ENCODE peak calls at places on chromosomes 6 and 20, in five cellular contexts. R is fibroblast of pulmonary artery, Y is IMR-90, F is cardiac muscle cell, T is thyroid gland. L is an unnamed sample.

GRCh38 chr6:7188492-7188891 is 80.7 kb downstream of the RREB1 start:
- DNase-seq in Y (no peak), R (no peak), T (no peak), F (no peak), L (no peak)

GRCh38 chr6:37653933-37654565 is 43.6 kb downstream of the MDGA1 start:
- DNase-seq in Y (peak), F (no peak), T (no peak), R (peak), L (peak)

GRCh38 chr6:145055567-145055966 is 679.8 kb downstream of the EPM2A start:
- DNase-seq in Y (no peak), F (no peak), T (no peak), R (no peak), L (no peak)

GRCh38 chr20:56780266-56780665 is 151.2 kb downstream of the TFAP2C start:
- DNase-seq in Y (no peak), F (no peak), R (no peak), T (no peak), L (no peak)

GRCh38 chr6:110020888-110021287 is 42.8 kb downstream of the GPR6 start:
- DNase-seq in T (no peak), F (no peak), R (no peak), Y (no peak), L (no peak)

GRCh38 chr20:38776363-38776762 is 28.1 kb downstream of the ACTR5 start:
- DNase-seq in T (no peak), R (no peak), Y (no peak), F (no peak), L (no peak)

GRCh38 chr6:128280960-128281359 is 239.4 kb downstream of the PTPRK start:
- DNase-seq in R (no peak), F (peak), Y (no peak), T (no peak), L (no peak)

GRCh38 chr20:61120595-61121515 is 131.2 kb upstream of the CDH4 start:
- DNase-seq in R (peak), F (peak), T (peak), Y (peak), L (peak)

GRCh38 chr6:170344631-170345576 is 38.3 kb downstream of the FAM120B start:
- DNase-seq in R (peak), Y (peak), F (no peak), T (no peak), L (no peak)

GRCh38 chr20:62675156-62675871 is 33.0 kb downstream of the SLCO4A1 start:
- DNase-seq in Y (no peak), R (no peak), T (no peak), F (no peak), L (peak)

GRCh38 chr6:1015819-1016218 is 296.1 kb upstream of the FOXQ1 start:
- DNase-seq in F (peak), R (no peak), T (peak), Y (no peak), L (peak)

GRCh38 chr20:6769953-6770831 is 2.7 kb downstream of the BMP2 start:
- DNase-seq in T (peak), Y (no peak), F (peak), R (peak), L (peak)

GRCh38 chr6:21764989-21765388 is 171.4 kb downstream of the SOX4 start:
- DNase-seq in F (no peak), R (no peak), T (no peak), Y (no peak), L (no peak)

GRCh38 chr6:75748743-75749538 is at the start of gene MYO6:
- DNase-seq in F (peak), Y (peak), T (peak), R (peak), L (peak)

GRCh38 chr20:57620274-57620990 is at the start of gene ZBP1:
- DNase-seq in Y (no peak), R (no peak), T (no peak), F (no peak), L (no peak)

GRCh38 chr6:157822221-157823000 is 635 bp upstream of the SNX9 start:
- DNase-seq in R (no peak), T (peak), F (peak), Y (no peak), L (peak)

GRCh38 chr6:25342784-25343183 is 63.6 kb downstream of the CARMIL1 start:
- DNase-seq in T (no peak), R (peak), Y (peak), F (no peak), L (no peak)

GRCh38 chr6:4655196-4656025 is 120.8 kb upstream of the CDYL start:
- DNase-seq in F (no peak), R (no peak), Y (no peak), T (no peak), L (no peak)

GRCh38 chr6:142355481-142356174 is 53.8 kb downstream of the ADGRG6 start:
- DNase-seq in T (no peak), F (no peak), Y (no peak), R (no peak), L (no peak)

GRCh38 chr6:4380881-4381281 is 245.5 kb upstream of the ECI2 start:
- DNase-seq in F (peak), T (no peak), R (peak), Y (no peak), L (no peak)

GRCh38 chr6:42294759-42295158 is 77.1 kb upstream of the MRPS10 start:
- DNase-seq in T (no peak), Y (peak), R (peak), F (no peak), L (no peak)

GRCh38 chr6:31831350-31832215 is 4.0 kb downstream of the HSPA1B start:
- DNase-seq in R (no peak), T (no peak), Y (no peak), F (no peak), L (no peak)

GRCh38 chr6:145688493-145688905 is 46.8 kb downstream of the EPM2A start:
- DNase-seq in T (no peak), Y (peak), F (no peak), R (peak), L (no peak)

GRCh38 chr6:11538799-11539468 is 1.4 kb downstream of the TMEM170B start:
- DNase-seq in F (no peak), Y (no peak), R (no peak), T (no peak), L (no peak)

GRCh38 chr20:4567172-4567571 is 154.5 kb upstream of the PRND start:
- DNase-seq in F (no peak), Y (no peak), T (no peak), R (no peak), L (no peak)

GRCh38 chr6:137390264-137390787 is 103.9 kb downstream of the OLIG3 start:
- DNase-seq in Y (no peak), F (no peak), T (no peak), R (no peak), L (no peak)

GRCh38 chr6:22716721-22717120 is 147.4 kb downstream of the HDGFL1 start:
- DNase-seq in T (no peak), Y (no peak), F (no peak), R (no peak), L (no peak)

GRCh38 chr6:26400626-26401025 is 1.4 kb upstream of the BTN3A1 start:
- DNase-seq in R (no peak), Y (no peak), F (no peak), T (no peak), L (no peak)

GRCh38 chr6:43911625-43912577 is 141.9 kb downstream of the VEGFA start:
- DNase-seq in F (no peak), T (peak), R (no peak), Y (no peak), L (no peak)

GRCh38 chr6:152185158-152185574 is 377.7 kb downstream of the ESR1 start:
- DNase-seq in Y (no peak), R (no peak), F (no peak), T (no peak), L (no peak)

GRCh38 chr6:140590641-140591040 is 1216.2 kb upstream of the CITED2 start:
- DNase-seq in R (no peak), T (no peak), F (no peak), Y (peak), L (no peak)

GRCh38 chr6:142886431-142887170 is 58.4 kb downstream of the HIVEP2 start:
- DNase-seq in F (peak), Y (peak), R (peak), T (no peak), L (no peak)

GRCh38 chr6:118320652-118321051 is 227.4 kb upstream of the PLN start:
- DNase-seq in T (no peak), Y (peak), R (peak), F (no peak), L (no peak)

GRCh38 chr6:105566503-105566902 is 163.6 kb upstream of the PREP start:
- DNase-seq in Y (no peak), F (no peak), R (no peak), T (no peak), L (no peak)

GRCh38 chr6:156065838-156066237 is 610.2 kb upstream of the NOX3 start:
- DNase-seq in R (no peak), F (no peak), Y (no peak), T (no peak), L (no peak)

GRCh38 chr6:156068870-156069269 is 613.2 kb upstream of the NOX3 start:
- DNase-seq in T (no peak), R (no peak), Y (no peak), F (no peak), L (no peak)
- TF ChIP-seq CTCF in T (no peak), R (no peak), Y (no peak), F (no peak), L (no peak)

GRCh38 chr6:41073203-41073967 is 611 bp downstream of the NFYA start:
- DNase-seq in R (peak), F (peak), Y (peak), T (peak), L (peak)
- TF ChIP-seq CTCF in R (no peak), F (peak), Y (peak), T (peak), L (peak)

DNA sequence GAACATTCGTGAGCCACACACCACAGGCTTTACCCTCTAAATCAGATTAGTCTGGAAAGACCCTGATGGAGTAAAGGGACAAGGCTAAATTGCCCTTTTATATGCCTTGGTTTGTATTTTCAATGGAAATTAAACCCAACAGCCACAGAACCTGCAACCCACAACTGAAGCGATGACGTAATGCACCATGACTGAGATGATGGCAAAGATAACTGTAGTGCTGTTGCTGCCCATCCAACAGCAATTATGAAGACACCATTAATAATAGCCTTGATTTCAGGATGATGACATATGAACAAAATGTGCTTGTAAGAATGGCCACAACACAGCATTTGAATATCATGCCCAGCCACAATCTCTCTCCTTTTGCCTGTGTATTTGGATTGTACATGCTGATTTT is 22.3 kb downstream of the SCP2D1 start:
- DNase-seq in R (no peak), F (no peak), Y (no peak), T (no peak), L (no peak)
- TF ChIP-seq CTCF in R (no peak), F (no peak), Y (no peak), T (no peak), L (no peak)

DNA sequence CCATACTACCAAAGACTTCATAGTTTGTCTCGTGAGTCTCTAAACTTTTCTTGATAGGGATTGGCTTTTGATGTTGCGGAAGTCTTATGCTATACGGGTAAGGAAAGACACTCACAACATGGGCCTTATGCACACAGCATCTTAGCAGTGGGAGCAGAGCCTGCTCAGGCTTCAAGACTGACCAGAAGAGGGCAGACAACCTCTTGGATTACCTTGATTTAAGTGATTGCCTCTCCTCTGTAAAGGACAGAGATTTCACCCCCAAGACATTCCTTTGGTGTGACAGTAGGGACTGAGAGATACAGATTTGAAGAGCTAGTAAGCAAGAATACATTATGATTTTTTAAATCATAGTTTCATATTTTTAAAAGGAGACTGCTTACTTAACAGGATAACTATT is 71.0 kb upstream of the SAMD3 start:
- DNase-seq in Y (peak), T (no peak), F (peak), R (peak), L (peak)
- TF ChIP-seq CTCF in Y (peak), T (peak), F (peak), R (peak), L (peak)

DNA sequence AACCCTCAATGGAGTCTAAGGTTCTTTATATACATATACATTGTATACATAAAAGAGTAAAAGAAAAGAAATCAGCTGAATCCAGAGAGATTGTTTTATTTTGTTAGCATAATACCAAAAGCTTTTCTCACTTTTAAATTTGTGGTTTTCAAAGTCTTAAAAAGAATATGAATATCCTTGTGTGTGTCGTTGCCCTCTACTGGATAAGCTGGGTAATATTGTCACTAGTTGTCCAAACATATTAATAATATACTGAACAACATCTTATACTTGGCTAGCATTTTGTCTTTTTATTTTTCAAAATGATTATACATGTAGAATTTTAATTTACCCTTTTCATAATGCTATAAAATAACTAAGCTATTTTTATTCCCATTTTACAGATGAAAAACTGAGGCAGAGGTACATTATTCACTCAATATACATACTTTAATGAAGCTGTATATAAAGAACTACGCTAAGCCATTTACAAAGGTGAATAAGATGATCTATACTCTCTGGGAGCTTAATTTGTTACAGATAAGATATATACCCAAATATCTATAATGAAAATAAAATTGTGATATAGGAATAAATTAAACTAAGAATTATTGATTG is 531.7 kb downstream of the TFAP2B start:
- DNase-seq in R (no peak), F (peak), T (no peak), Y (no peak), L (no peak)
- TF ChIP-seq CTCF in R (no peak), F (no peak), T (no peak), Y (peak), L (peak)

DNA sequence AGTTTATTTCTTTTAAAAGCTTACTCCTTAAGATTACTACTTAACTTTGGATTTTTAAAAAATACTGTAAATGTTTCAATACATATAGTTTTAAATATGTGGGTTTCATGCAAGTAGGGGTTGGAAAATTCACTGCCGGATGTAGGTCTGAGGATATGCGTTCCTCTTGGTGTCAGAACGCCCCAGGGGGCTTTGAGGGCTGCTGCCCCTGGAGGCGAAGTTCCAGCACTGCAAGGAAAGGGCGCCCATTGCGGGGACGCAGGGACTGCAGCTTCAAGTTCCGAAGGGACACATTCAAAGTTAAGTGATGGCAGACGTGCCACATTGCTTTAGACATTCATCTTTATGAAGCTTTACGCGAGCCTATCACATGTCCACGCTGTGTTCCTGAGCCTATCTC is 152.9 kb downstream of the SOD2 start:
- DNase-seq in T (no peak), Y (no peak), F (no peak), R (no peak), L (peak)
- TF ChIP-seq CTCF in T (no peak), Y (peak), F (peak), R (peak), L (peak)

GRCh38 chr6:100228437-100229424 is 234.7 kb upstream of the MCHR2 start:
- DNase-seq in R (peak), F (peak), T (peak), Y (peak), L (peak)
- TF ChIP-seq CTCF in R (peak), F (peak), T (no peak), Y (peak), L (peak)

L was measured in glutamatergic neuron.